ENCODE peak calls at places on chromosomes 6 and 20, in seven cellular contexts. L, H, E, Y, Z, V and X are unnamed samples.

GRCh38 chr6:158715330-158716311 is 65.8 kb downstream of the SYTL3 start:
- DNase-seq in L (no peak), H (no peak), E (peak), Y (no peak), Z (no peak), V (no peak), X (no peak)

GRCh38 chr6:31888281-31889258 is 8.9 kb downstream of the EHMT2 start:
- DNase-seq in L (no peak), H (no peak), E (no peak), Y (peak), Z (peak), V (no peak), X (no peak)

GRCh38 chr20:46767127-46767761 is 57.8 kb downstream of the SLC2A10 start:
- DNase-seq in L (peak), H (peak), E (peak), Y (peak), Z (peak), V (peak), X (peak)

GRCh38 chr20:25279403-25279802 is 31.5 kb downstream of the PYGB start:
- DNase-seq in L (no peak), H (no peak), E (no peak), Y (no peak), Z (no peak), V (no peak), X (no peak)

GRCh38 chr6:111763381-111763780 is 109.9 kb downstream of the FYN start:
- DNase-seq in L (peak), H (no peak), E (no peak), Y (no peak), Z (no peak), V (no peak), X (no peak)

GRCh38 chr6:113356139-113356538 is 501.0 kb upstream of the MARCKS start:
- DNase-seq in L (no peak), H (no peak), E (no peak), Y (no peak), Z (no peak), V (no peak), X (no peak)

GRCh38 chr20:54766483-54766882 is 291.1 kb downstream of the DOK5 start:
- DNase-seq in L (no peak), H (no peak), E (no peak), Y (no peak), Z (no peak), V (no peak), X (no peak)

GRCh38 chr20:37901667-37902503 is 1.0 kb upstream of the VSTM2L start:
- DNase-seq in L (peak), H (peak), E (peak), Y (peak), Z (peak), V (peak), X (no peak)

GRCh38 chr6:150934380-150934779 is 68.9 kb downstream of the MTHFD1L start:
- DNase-seq in L (peak), H (no peak), E (peak), Y (no peak), Z (no peak), V (peak), X (no peak)

GRCh38 chr20:17940447-17940971 is 28.1 kb downstream of the SNX5 start:
- DNase-seq in L (no peak), H (peak), E (no peak), Y (peak), Z (peak), V (no peak), X (no peak)

GRCh38 chr6:36752886-36753506 is 55.4 kb downstream of the RAB44 start:
- DNase-seq in L (no peak), H (no peak), E (no peak), Y (no peak), Z (no peak), V (no peak), X (no peak)

GRCh38 chr6:362231-362923 is 29.2 kb upstream of the IRF4 start:
- DNase-seq in L (no peak), H (no peak), E (no peak), Y (no peak), Z (no peak), V (no peak), X (no peak)

GRCh38 chr6:144647406-144647964 is 362.4 kb downstream of the UTRN start:
- DNase-seq in L (no peak), H (peak), E (peak), Y (no peak), Z (no peak), V (no peak), X (no peak)

GRCh38 chr6:155187096-155187495 is 76.7 kb upstream of the CLDN20 start:
- DNase-seq in L (no peak), H (no peak), E (peak), Y (no peak), Z (no peak), V (no peak), X (no peak)

GRCh38 chr6:112429226-112429625 is 82.1 kb downstream of the RFPL4B start:
- DNase-seq in L (peak), H (peak), E (peak), Y (peak), Z (no peak), V (no peak), X (no peak)

GRCh38 chr6:6764764-6765434 is 176.4 kb downstream of the LY86 start:
- DNase-seq in L (no peak), H (no peak), E (no peak), Y (no peak), Z (no peak), V (no peak), X (no peak)

GRCh38 chr6:6771964-6772363 is 183.4 kb downstream of the LY86 start:
- DNase-seq in L (no peak), H (no peak), E (no peak), Y (no peak), Z (no peak), V (no peak), X (no peak)

GRCh38 chr6:6769466-6769865 is 180.9 kb downstream of the LY86 start:
- DNase-seq in L (no peak), H (no peak), E (no peak), Y (no peak), Z (no peak), V (no peak), X (no peak)

GRCh38 chr6:6771224-6771915 is 182.8 kb downstream of the LY86 start:
- DNase-seq in L (no peak), H (no peak), E (no peak), Y (no peak), Z (no peak), V (no peak), X (no peak)

GRCh38 chr6:6766230-6766905 is 177.8 kb downstream of the LY86 start:
- DNase-seq in L (no peak), H (no peak), E (no peak), Y (no peak), Z (no peak), V (no peak), X (no peak)
- H3K4ac ChIP-seq in L (no peak), H (no peak), E (no peak), Y (no peak), Z (no peak), V (no peak), X (no peak)

DNA sequence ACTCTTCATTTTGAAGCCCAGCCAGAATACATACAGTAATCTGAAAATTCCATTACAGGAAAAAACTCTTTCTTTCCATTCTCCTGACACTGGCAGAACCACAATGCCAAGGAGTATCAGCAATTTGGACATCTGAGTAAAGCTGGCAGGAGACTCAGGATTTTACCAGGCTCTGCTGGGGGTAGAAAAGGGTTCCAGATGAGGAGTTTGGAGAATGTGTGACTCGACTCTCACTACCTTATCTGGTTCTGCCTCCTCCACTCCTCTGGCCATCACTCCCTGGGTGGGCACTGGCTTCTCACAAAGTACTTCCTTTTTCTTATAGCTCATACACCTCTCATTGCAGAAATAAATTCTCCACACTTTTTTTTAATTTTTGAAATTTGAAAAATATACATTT is 10.6 kb upstream of the WFDC8 start:
- DNase-seq in L (no peak), H (peak), E (no peak), Y (no peak), Z (no peak), V (no peak), X (no peak)
- H3K18ac ChIP-seq in L (no peak), H (peak), E (no peak), Y (no peak), Z (no peak), V (no peak), X (no peak)

DNA sequence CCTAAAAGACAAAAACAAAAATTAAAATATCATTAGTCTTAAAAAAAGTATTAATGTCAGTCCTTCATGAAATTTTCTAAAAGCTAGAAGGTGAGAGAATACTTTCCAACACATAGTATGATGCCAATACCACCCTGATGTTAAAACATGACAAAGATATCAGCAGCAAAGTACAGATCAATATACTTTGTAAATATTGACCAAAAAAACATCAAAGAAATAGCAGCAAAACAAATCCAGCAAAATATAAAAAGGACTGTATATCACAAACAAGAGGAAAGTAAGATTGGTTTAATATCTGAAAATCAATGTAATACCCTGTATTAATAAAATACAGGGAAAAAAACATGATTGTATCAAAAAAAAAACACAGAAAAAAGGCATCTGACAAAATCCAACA is 51.4 kb downstream of the TASP1 start:
- DNase-seq in L (no peak), H (no peak), E (no peak), Y (no peak), Z (no peak), V (no peak), X (no peak)
- H3K4ac ChIP-seq in L (no peak), H (no peak), E (no peak), Y (no peak), Z (no peak), V (no peak), X (no peak)

DNA sequence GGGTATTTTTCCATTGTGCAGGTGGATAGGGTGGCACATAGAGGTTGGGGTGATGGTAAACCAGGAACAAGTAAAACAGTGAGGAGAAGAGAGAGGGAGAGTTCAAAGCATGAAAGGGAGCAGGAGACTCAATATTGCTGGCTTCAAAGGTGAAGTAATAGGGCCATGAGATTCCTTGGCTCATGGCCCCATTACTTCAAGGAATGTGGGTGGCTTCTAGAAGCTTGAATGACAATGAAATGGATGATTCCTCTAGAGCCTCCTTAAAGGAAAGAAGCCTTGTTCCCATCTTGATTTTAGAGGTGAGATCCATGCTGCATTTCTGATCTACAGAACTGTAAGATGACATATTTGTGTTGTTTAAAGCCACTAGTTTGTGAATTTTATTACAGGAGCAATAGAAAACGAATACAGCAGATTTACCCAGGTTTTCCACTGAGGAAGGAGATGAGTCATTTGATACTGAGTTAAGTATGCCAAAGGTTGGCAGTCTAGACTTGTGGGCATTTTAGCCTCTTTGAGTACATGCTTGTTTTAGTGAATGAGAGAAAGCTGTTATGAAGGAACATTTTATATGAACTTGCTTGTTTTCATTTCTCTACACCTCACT is 110.4 kb downstream of the PLCB4 start:
- DNase-seq in L (peak), H (peak), E (peak), Y (no peak), Z (no peak), V (no peak), X (no peak)
- H3K18ac ChIP-seq in L (no peak), H (no peak), E (no peak), Y (no peak), Z (no peak), V (no peak), X (no peak)

GRCh38 chr6:137492771-137493217 is 1.4 kb downstream of the OLIG3 start:
- DNase-seq in L (no peak), H (no peak), E (no peak), Y (no peak), Z (no peak), V (no peak), X (peak)
- H3K4ac ChIP-seq in L (no peak), H (no peak), E (no peak), Y (no peak), Z (no peak), V (no peak), X (no peak)

GRCh38 chr6:169169375-169169774 is 84.3 kb downstream of the THBS2 start:
- DNase-seq in L (no peak), H (no peak), E (no peak), Y (peak), Z (no peak), V (no peak), X (no peak)
- H3K18ac ChIP-seq in L (peak), H (no peak), E (no peak), Y (no peak), Z (no peak), V (no peak), X (no peak)

GRCh38 chr20:7248392-7248992 is 481.0 kb downstream of the BMP2 start:
- DNase-seq in L (no peak), H (no peak), E (no peak), Y (no peak), Z (no peak), V (no peak), X (no peak)
- H3K4ac ChIP-seq in L (no peak), H (no peak), E (no peak), Y (no peak), Z (no peak), V (no peak), X (no peak)

DNA sequence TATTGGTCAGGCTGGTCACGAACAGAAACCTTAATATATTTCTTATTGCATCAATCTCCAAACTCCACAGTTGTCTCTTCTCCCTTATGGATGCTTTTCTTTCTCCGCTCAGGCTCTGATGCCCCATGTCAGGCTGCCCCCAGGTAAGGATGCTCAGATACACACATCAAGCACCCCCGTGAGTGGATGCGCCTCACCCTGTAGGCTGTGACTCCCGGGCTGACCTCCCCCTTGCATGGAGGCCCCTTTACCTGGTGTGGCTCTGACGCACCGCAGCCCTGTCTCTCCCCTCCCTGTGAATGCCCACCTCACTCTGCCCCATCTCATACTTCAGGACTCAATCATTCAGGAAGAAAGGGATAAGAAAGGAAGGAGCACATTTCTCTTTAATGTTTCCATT is 19.1 kb upstream of the RANBP9 start:
- DNase-seq in L (no peak), H (no peak), E (no peak), Y (no peak), Z (no peak), V (no peak), X (no peak)
- H3K18ac ChIP-seq in L (no peak), H (no peak), E (no peak), Y (no peak), Z (no peak), V (no peak), X (no peak)

GRCh38 chr20:23340524-23340923 is 10.1 kb upstream of the NXT1 start:
- DNase-seq in L (peak), H (peak), E (peak), Y (peak), Z (peak), V (no peak), X (no peak)
- H3K4ac ChIP-seq in L (no peak), H (no peak), E (no peak), Y (no peak), Z (no peak), V (no peak), X (no peak)